ENCODE peak calls at places on chromosome 16, in eight cellular contexts. H is activated CD8-positive, alpha-beta memory T cell treated with anti-CD3 and anti-CD28 coated beads, Interleukin-2, amount 10 ng/mL, durations not matched to agents 7 days and 5 days; U is body of pancreas; S is smooth muscle cell of the brain vasculature; A is ACHN; I is tibial artery; V is HuH-7; E is astrocyte of the spinal cord. C is an unnamed sample.

GRCh38 chr16:72380283-72380682 is 208.3 kb upstream of the PMFBP1 start:
- DNase-seq in H (no peak), U (no peak), S (no peak), A (no peak), I (no peak), V (no peak), E (peak), C (no peak)

GRCh38 chr16:10561001-10561400 is 19.4 kb downstream of the EMP2 start:
- DNase-seq in H (no peak), U (no peak), S (no peak), A (no peak), I (no peak), V (no peak), E (no peak), C (no peak)

GRCh38 chr16:57735755-57736418 is at the start of gene KATNB1:
- DNase-seq in H (no peak), U (no peak), S (no peak), A (peak), I (no peak), V (no peak), E (no peak), C (no peak)

GRCh38 chr16:8920676-8921625 is 38.8 kb downstream of the LITAFD start:
- DNase-seq in H (no peak), U (no peak), S (no peak), A (no peak), I (no peak), V (no peak), E (peak), C (no peak)

GRCh38 chr16:88804552-88805339 is 1.2 kb downstream of the CDT1 start:
- DNase-seq in H (peak), U (peak), S (no peak), A (no peak), I (no peak), V (peak), E (no peak), C (no peak)

GRCh38 chr16:78606572-78606971 is 507.1 kb downstream of the WWOX start:
- DNase-seq in H (no peak), U (no peak), S (no peak), A (no peak), I (no peak), V (no peak), E (no peak), C (no peak)

GRCh38 chr16:68086336-68086821 is 1.2 kb downstream of the NFATC3 start:
- DNase-seq in H (no peak), U (no peak), S (no peak), A (peak), I (no peak), V (peak), E (peak), C (no peak)

GRCh38 chr16:80739523-80739922 is 64.9 kb downstream of the CDYL2 start:
- DNase-seq in H (no peak), U (no peak), S (no peak), A (no peak), I (no peak), V (no peak), E (no peak), C (no peak)

GRCh38 chr16:9091867-9092281 is 430 bp downstream of the HAPSTR1 start:
- DNase-seq in H (peak), U (peak), S (no peak), A (peak), I (peak), V (no peak), E (peak), C (no peak)

GRCh38 chr16:689175-689897 is 862 bp downstream of the WDR24 start:
- DNase-seq in H (no peak), U (no peak), S (no peak), A (no peak), I (no peak), V (no peak), E (no peak), C (no peak)

GRCh38 chr16:69049146-69049545 is 56.3 kb upstream of the HAS3 start:
- DNase-seq in H (no peak), U (no peak), S (no peak), A (peak), I (no peak), V (no peak), E (peak), C (no peak)

GRCh38 chr16:67244387-67245188 is 2.7 kb downstream of the FHOD1 start:
- DNase-seq in H (peak), U (peak), S (no peak), A (peak), I (peak), V (no peak), E (peak), C (peak)

GRCh38 chr16:2429771-2430663 is 770 bp downstream of the CCNF start:
- DNase-seq in H (no peak), U (no peak), S (no peak), A (peak), I (no peak), V (peak), E (peak), C (no peak)

GRCh38 chr16:78094166-78094565 is 5.3 kb upstream of the WWOX start:
- DNase-seq in H (no peak), U (no peak), S (no peak), A (no peak), I (no peak), V (no peak), E (no peak), C (no peak)

GRCh38 chr16:70685938-70686375 is at the start of gene MTSS2:
- DNase-seq in H (no peak), U (peak), S (peak), A (peak), I (peak), V (peak), E (peak), C (peak)

GRCh38 chr16:10391339-10391738 is 5.5 kb downstream of the ATF7IP2 start:
- DNase-seq in H (no peak), U (no peak), S (no peak), A (no peak), I (no peak), V (no peak), E (no peak), C (no peak)

GRCh38 chr16:19980866-19981265 is 92.8 kb downstream of the GPR139 start:
- DNase-seq in H (no peak), U (peak), S (no peak), A (peak), I (no peak), V (peak), E (no peak), C (no peak)

GRCh38 chr16:24689128-24689527 is 40.3 kb upstream of the TNRC6A start:
- DNase-seq in H (no peak), U (no peak), S (peak), A (peak), I (no peak), V (peak), E (peak), C (peak)

GRCh38 chr16:89357055-89357454 is 133.3 kb downstream of the ANKRD11 start:
- DNase-seq in H (peak), U (no peak), S (no peak), A (no peak), I (no peak), V (no peak), E (no peak), C (no peak)

GRCh38 chr16:31118223-31119155 is 1.0 kb downstream of the KAT8 start:
- DNase-seq in H (no peak), U (peak), S (no peak), A (no peak), I (no peak), V (no peak), E (peak), C (no peak)

C was measured in fibroblast of the conjunctiva.